ENCODE peak calls at places on chromosomes 11 and 22, in six cellular contexts. L is hepatocyte, D is left lung, A is Peyer's patch, W is body of pancreas, H is fibroblast of lung. Q is an unnamed sample. For H3K27me3, the result is how much of the 10 kb centered on the place peaks cover.

GRCh38 chr11:65767406-65767805 is 13.4 kb downstream of the AP5B1 start:
- DNase-seq in L (no peak), D (no peak), A (no peak), W (no peak), H (no peak), Q (no peak)

GRCh38 chr11:45025716-45026492 is 75.2 kb upstream of the TP53I11 start:
- DNase-seq in L (no peak), D (no peak), A (peak), W (peak), H (peak), Q (no peak)

GRCh38 chr11:10456519-10456918 is 1.5 kb downstream of the AMPD3 start:
- DNase-seq in L (no peak), D (no peak), A (no peak), W (no peak), H (no peak), Q (no peak)

GRCh38 chr22:37485714-37486223 is 415 bp downstream of the MFNG start:
- DNase-seq in L (no peak), D (no peak), A (peak), W (no peak), H (no peak), Q (no peak)

GRCh38 chr11:17439316-17439782 is 37.3 kb downstream of the ABCC8 start:
- DNase-seq in L (peak), D (no peak), A (no peak), W (peak), H (no peak), Q (no peak)

GRCh38 chr11:28123151-28123571 is 15.0 kb downstream of the METTL15 start:
- DNase-seq in L (no peak), D (no peak), A (no peak), W (no peak), H (peak), Q (no peak)

GRCh38 chr11:104570088-104570701 is 328.1 kb downstream of the CASP12 start:
- DNase-seq in L (no peak), D (no peak), A (no peak), W (no peak), H (peak), Q (no peak)

GRCh38 chr11:3824714-3825472 is 15.9 kb downstream of the RHOG start:
- DNase-seq in L (peak), D (peak), A (peak), W (peak), H (peak), Q (peak)

GRCh38 chr22:29078036-29078868 is 5.4 kb downstream of the KREMEN1 start:
- DNase-seq in L (no peak), D (no peak), A (no peak), W (no peak), H (no peak), Q (no peak)

GRCh38 chr11:67311051-67311555 is 7.8 kb downstream of the SSH3 start:
- DNase-seq in L (no peak), D (peak), A (no peak), W (no peak), H (no peak), Q (no peak)

GRCh38 chr11:133929401-133930052 is 27.2 kb downstream of the IGSF9B start:
- DNase-seq in L (no peak), D (peak), A (no peak), W (no peak), H (peak), Q (no peak)

GRCh38 chr22:49561338-49561737 is 266.3 kb downstream of the BRD1 start:
- DNase-seq in L (no peak), D (peak), A (no peak), W (no peak), H (no peak), Q (no peak)

GRCh38 chr11:133966924-133967598 is 10.3 kb upstream of the IGSF9B start:
- DNase-seq in L (no peak), D (peak), A (no peak), W (peak), H (no peak), Q (peak)

GRCh38 chr11:133681901-133682300 is 149.6 kb upstream of the OPCML start:
- DNase-seq in L (no peak), D (no peak), A (no peak), W (no peak), H (no peak), Q (no peak)

GRCh38 chr11:34274712-34275398 is 83.0 kb downstream of the ABTB2 start:
- DNase-seq in L (peak), D (peak), A (peak), W (peak), H (peak), Q (peak)

GRCh38 chr22:25564320-25564978 is at the start of gene GRK3:
- DNase-seq in L (peak), D (peak), A (peak), W (peak), H (peak), Q (peak)

GRCh38 chr11:8865304-8865703 is 45.7 kb upstream of the AKIP1 start:
- DNase-seq in L (no peak), D (no peak), A (no peak), W (no peak), H (no peak), Q (no peak)
- H3K27me3 ChIP-seq in L (under half), D (under half), A (under half), W (under half), H (under half), Q (under half)

GRCh38 chr22:42670921-42671709 is 21.9 kb upstream of the CYB5R3 start:
- DNase-seq in L (no peak), D (no peak), A (peak), W (no peak), H (no peak), Q (no peak)

GRCh38 chr22:42673898-42674390 is 24.8 kb upstream of the CYB5R3 start:
- DNase-seq in L (no peak), D (no peak), A (no peak), W (no peak), H (peak), Q (no peak)

GRCh38 chr22:42680648-42681047 is 31.5 kb upstream of the CYB5R3 start:
- DNase-seq in L (no peak), D (no peak), A (no peak), W (no peak), H (peak), Q (no peak)

GRCh38 chr22:42678894-42679293 is 29.7 kb upstream of the CYB5R3 start:
- DNase-seq in L (no peak), D (no peak), A (no peak), W (no peak), H (no peak), Q (no peak)

DNA sequence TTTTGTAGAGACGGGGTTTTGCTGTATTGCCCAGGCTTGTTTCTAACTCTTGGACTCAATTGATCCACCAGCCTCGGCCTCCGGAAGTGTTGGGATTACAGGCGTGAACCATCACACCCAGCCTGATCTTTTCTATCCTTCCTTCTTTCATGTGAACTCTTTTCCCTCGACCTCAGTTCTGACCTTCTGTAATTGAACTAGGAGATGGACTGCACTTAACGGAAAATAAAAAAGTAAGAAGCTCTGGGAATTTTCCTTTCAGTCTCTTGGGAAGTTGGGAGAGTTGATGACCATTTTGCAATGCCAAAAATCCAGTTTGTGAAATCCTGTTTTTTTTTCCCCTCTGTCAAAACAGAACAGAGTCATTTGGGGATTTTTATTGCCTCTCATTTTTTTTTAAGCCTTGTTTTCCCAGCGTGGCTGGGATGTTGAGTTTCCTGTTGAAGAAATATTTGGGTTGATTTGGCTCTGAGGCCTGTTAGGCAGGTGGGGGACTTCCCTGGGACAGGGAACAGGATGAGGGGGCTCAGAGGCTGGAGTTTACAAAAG is 26.9 kb upstream of the CYB5R3 start:
- DNase-seq in L (no peak), D (no peak), A (no peak), W (no peak), H (no peak), Q (no peak)
- H3K27ac ChIP-seq in L (peak), D (peak), A (peak), W (peak), H (no peak), Q (peak)

DNA sequence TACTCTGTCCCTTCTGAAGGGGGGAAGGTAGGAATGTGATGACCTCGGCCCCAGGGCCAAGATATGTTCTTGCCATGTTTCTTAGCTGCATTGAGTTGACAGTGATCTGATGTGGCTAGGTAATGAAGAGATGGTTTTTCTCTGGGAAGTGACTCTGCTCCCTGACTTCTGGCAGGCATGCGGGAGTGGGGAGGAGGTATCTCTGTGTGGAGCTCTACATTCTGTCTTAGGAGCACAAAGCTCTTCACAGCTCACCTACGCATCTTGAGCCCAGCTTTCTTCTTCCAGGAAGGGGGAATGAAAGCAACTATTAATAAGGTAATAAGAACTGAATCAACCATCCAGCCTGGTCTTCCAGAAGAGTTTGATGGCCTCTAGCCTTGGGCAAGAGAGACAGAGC is 241.0 kb downstream of the ST3GAL4 start:
- DNase-seq in L (no peak), D (no peak), A (no peak), W (no peak), H (no peak), Q (no peak)
- H3K27me3 ChIP-seq in L (under half), D (under half), A (under half), W (under half), H (under half), Q (under half)

DNA sequence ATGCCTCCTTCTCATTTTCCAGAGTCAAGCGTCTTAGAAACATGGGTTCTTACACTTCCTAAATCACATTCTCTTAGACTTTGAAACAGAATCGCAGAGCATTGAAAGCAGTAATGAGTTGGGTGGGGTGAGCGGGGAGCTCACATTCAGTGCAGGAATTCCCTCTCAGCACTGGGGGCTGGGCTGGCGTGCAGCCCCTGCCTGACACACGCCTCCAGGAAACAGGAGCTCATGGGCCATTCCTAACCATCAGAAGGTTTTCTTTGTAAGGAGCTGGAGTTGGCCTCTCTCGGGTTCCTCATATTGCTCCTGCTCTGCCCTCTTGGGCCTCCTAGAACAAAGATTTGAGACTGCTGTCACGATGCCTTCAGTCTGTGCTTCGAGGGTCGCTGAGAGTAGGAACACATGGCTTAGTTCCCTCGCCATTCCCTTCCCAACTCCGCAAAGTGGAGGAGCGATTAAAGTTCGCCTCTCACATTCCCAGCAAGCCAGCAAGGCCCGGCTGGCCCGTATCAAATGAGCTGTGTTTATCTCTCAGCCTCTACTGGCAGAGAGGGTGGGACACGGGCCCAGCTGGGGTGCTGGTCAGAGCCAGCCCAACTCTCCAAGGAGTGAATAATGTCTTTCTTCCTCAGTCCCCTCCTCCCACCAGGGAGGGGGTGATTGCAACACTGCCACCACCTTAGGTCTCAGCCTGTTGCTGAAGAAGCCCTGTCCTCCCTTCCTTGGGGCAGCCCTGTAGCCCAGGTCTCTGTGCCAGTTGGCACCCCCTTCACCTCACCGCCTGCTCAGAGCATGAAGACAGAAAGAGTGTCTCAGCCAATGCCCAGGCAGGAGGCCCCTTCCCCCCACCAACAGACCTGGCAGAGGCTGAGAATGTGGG is 10.4 kb downstream of the CHRDL2 start:
- DNase-seq in L (peak), D (no peak), A (peak), W (peak), H (peak), Q (peak)
- H3K27ac ChIP-seq in L (peak), D (peak), A (peak), W (no peak), H (no peak), Q (peak)

GRCh38 chr11:103234974-103235373 is 125.7 kb downstream of the DYNC2H1 start:
- DNase-seq in L (no peak), D (no peak), A (no peak), W (no peak), H (peak), Q (no peak)
- H3K27me3 ChIP-seq in L (under half), D (under half), A (under half), W (under half), H (under half), Q (under half)

DNA sequence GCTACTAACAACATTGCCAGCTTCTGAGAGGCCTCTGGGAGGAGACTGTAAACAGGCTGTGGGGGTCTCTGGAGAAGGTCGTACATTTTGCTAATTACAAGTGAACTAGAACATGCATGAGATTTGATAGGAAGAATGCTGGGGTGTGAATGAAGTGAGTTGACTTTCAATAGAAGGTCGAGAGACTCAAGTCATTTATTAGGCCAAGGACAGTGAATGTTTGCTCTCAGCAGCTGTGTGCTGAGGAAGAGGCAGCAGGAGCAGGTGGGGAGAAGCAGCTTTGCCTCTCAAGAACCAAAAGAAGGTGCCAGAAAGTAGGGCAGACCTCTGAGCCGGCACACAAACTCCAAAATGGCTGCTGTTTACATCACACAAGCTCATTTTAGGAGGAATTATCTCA is 91.7 kb downstream of the PIWIL4 start:
- DNase-seq in L (no peak), D (no peak), A (no peak), W (no peak), H (no peak), Q (no peak)
- H3K27ac ChIP-seq in L (no peak), D (no peak), A (no peak), W (no peak), H (no peak), Q (no peak)